ENCODE peak calls at places on chromosomes 11 and 22, in ten cellular contexts. N is hepatocyte; T is NCI-H774; E is A549; W is Peyer's patch; L is HFFc6; B is CD4-positive, alpha-beta T cell; O is HFF-Myc; Y is activated CD8-positive, alpha-beta T cell treated with anti-CD3 and anti-CD28 coated beads for 36 hours; G is cardiac muscle cell. M is an unnamed sample.

GRCh38 chr11:125701858-125702621 is 21.4 kb upstream of the ACRV1 start:
- DNase-seq in N (no peak), T (no peak), E (no peak), W (no peak), L (no peak), B (no peak), O (no peak), Y (no peak), G (no peak), M (no peak)

GRCh38 chr11:70577258-70577603 is 178.9 kb downstream of the CTTN start:
- DNase-seq in N (no peak), T (no peak), E (no peak), W (no peak), L (no peak), B (no peak), O (no peak), Y (no peak), G (no peak), M (no peak)

GRCh38 chr11:110829873-110830272 is 117.6 kb upstream of the ARHGAP20 start:
- DNase-seq in N (no peak), T (no peak), E (no peak), W (no peak), L (no peak), B (no peak), O (no peak), Y (no peak), G (no peak), M (no peak)

GRCh38 chr11:123381817-123382554 is 48.1 kb upstream of the GRAMD1B start:
- DNase-seq in N (no peak), T (no peak), E (no peak), W (no peak), L (no peak), B (no peak), O (no peak), Y (peak), G (no peak), M (no peak)

GRCh38 chr22:40597541-40598453 is 38.7 kb downstream of the MRTFA start:
- DNase-seq in N (no peak), T (no peak), E (no peak), W (no peak), L (peak), B (no peak), O (no peak), Y (no peak), G (no peak), M (no peak)

GRCh38 chr11:1298695-1299492 is 10.5 kb downstream of the TOLLIP start:
- DNase-seq in N (peak), T (no peak), E (peak), W (peak), L (no peak), B (no peak), O (no peak), Y (no peak), G (peak), M (peak)

GRCh38 chr22:24758164-24758799 is 16.2 kb downstream of the PIWIL3 start:
- DNase-seq in N (peak), T (no peak), E (peak), W (peak), L (peak), B (peak), O (peak), Y (peak), G (peak), M (peak)

GRCh38 chr11:30143098-30143705 is 87.6 kb upstream of the FSHB start:
- DNase-seq in N (peak), T (peak), E (peak), W (no peak), L (peak), B (no peak), O (peak), Y (no peak), G (peak), M (no peak)

GRCh38 chr11:88050247-88050646 is 125.0 kb downstream of the RAB38 start:
- DNase-seq in N (no peak), T (no peak), E (no peak), W (no peak), L (no peak), B (no peak), O (no peak), Y (no peak), G (no peak), M (no peak)

M was measured in colonic mucosa.